ENCODE peak calls at places on chromosomes 3 and 15, in ten cellular contexts. T is breast epithelium, N is adrenal gland, W is uterus, V is GM12892, B is NB4, R is HepG2, J is vagina, G is H54, E is right lobe of liver. P is an unnamed sample.

GRCh38 chr3:63864008-63864871 is 573 bp downstream of the ATXN7 start:
- DNase-seq in T (no peak), N (peak; percentile 61), W (peak; percentile 19), V (peak; percentile 55), B (peak; percentile 66), R (no peak), J (no peak), G (peak; percentile 63), E (peak; percentile 64), P (no peak)

GRCh38 chr3:41102053-41102556 is 97.2 kb upstream of the CTNNB1 start:
- DNase-seq in T (no peak), N (no peak), W (no peak), V (no peak), B (no peak), R (peak; percentile 74), J (no peak), G (no peak), E (no peak), P (no peak)

GRCh38 chr15:58398053-58398452 is 33.7 kb upstream of the LIPC start:
- DNase-seq in T (no peak), N (no peak), W (no peak), V (no peak), B (no peak), R (no peak), J (no peak), G (no peak), E (no peak), P (no peak)

GRCh38 chr3:50674349-50675178 is at the start of gene DOCK3:
- DNase-seq in T (peak; percentile 23), N (peak; percentile 61), W (no peak), V (peak; percentile 63), B (peak; percentile 20), R (no peak), J (no peak), G (peak; percentile 72), E (peak; percentile 68), P (peak; percentile 36)

GRCh38 chr3:38588276-38588971 is 61.1 kb downstream of the SCN5A start:
- DNase-seq in T (no peak), N (peak; percentile 7), W (no peak), V (no peak), B (no peak), R (no peak), J (peak; percentile 95), G (no peak), E (no peak), P (no peak)

GRCh38 chr3:111694471-111694870 is 99.3 kb upstream of the ZBED2 start:
- DNase-seq in T (no peak), N (no peak), W (no peak), V (no peak), B (no peak), R (no peak), J (no peak), G (no peak), E (no peak), P (no peak)

GRCh38 chr3:69997486-69998307 is 1.8 kb upstream of the SAMMSON start:
- DNase-seq in T (no peak), N (no peak), W (no peak), V (no peak), B (no peak), R (no peak), J (no peak), G (no peak), E (no peak), P (no peak)

GRCh38 chr15:33152502-33153109 is 41.9 kb downstream of the FMN1 start:
- DNase-seq in T (no peak), N (no peak), W (no peak), V (no peak), B (peak; percentile 63), R (no peak), J (no peak), G (no peak), E (no peak), P (peak; percentile 11)

GRCh38 chr3:76021376-76021775 is 236.0 kb upstream of the ZNF717 start:
- DNase-seq in T (no peak), N (no peak), W (no peak), V (no peak), B (no peak), R (no peak), J (no peak), G (no peak), E (no peak), P (peak; percentile 23)

GRCh38 chr3:85821130-85821756 is 862.5 kb downstream of the CADM2 start:
- DNase-seq in T (no peak), N (no peak), W (no peak), V (no peak), B (peak; percentile 34), R (peak; percentile 23), J (no peak), G (peak; percentile 1), E (no peak), P (no peak)

GRCh38 chr3:57999423-58000115 is 8.7 kb upstream of the FLNB start:
- DNase-seq in T (no peak), N (no peak), W (no peak), V (no peak), B (no peak), R (peak; percentile 87), J (no peak), G (no peak), E (no peak), P (no peak)

DNA sequence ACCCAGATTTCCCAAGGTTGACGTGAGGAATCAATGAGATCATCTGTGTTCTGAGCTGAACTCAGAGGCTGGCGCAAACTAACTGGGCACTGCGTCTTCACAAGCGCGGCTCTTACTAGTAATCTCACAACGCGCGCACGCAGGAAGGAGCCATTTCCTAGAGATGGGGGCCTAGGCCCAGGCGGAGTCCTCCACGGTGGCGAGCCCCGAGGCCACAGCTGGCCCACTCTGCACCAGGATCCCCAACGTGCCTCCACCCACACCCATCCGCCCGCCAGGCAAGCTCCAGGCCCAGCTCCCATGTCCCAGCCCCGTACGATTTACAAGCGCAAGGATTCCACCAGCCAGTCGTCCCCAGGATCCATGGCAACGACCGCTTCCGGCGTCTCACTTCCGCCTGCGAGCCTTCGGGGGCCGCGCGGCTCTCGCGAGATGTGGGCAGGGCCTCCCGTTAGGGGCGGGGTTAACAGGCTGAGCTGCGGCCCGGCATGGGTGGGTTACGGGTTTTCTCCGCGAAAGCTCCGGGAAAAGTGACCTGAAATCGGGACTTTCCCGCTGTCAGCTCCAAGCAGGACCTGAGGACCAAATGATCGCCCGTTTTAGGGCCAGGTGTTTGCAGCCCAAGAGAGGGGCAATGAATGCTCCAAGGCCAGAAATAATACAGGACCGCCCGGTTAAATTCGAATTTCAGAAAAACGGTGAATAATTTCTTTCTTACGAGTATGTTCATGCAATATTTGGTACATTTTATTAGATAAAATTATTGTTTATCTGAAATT is at the start of gene WDR73:
- DNase-seq in T (peak; percentile 95), N (peak; percentile 98), W (peak; percentile 97), V (peak; percentile 86), B (peak; percentile 97), R (peak; percentile 89), J (no peak), G (peak; percentile 72), E (peak; percentile 98), P (peak; percentile 92)
- TF ChIP-seq POLR2A in T (peak; percentile 75), N (peak; percentile 81), W (peak; percentile 72), V (peak; percentile 64), B (peak; percentile 63), R (peak; percentile 68), J (peak; percentile 76), G (peak; percentile 62), E (peak; percentile 51), P (peak; percentile 45)

DNA sequence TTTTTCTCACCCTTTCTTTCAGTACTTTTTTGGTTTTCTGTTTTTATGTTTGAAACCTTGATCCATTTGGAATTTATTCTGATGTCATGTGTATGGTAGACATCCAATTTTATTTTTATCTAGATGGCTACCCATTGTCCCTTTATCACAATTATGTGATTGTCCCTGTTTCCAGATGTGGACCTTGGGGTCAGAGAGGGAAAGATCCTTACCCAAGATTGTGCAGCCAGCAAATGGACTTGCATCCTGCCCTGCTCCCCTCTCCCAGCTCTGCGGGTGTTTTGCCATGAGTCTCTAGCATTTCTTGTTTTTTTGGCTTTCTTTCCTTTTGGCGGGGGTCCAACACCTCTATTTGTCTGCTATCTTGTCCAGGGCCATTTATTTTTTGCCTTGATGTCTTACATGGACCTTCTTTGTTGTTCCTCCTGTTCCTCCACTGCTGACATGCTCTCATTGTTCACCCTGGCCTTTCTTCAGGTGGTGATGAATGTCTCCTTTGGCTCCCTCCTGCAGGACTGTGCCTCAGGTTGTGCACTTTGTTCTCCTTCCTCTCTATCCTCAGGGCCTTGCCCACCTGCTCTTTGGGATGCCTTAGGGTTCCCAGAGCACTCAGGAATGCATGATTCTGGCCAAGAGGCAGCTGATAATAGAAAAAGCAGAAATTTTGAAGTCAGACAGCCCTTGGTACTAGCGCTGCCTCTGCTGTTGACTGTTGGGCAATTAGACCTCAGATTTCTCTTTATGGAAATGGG is 84.2 kb downstream of the EEFSEC start:
- DNase-seq in T (no peak), N (no peak), W (no peak), V (no peak), B (no peak), R (no peak), J (no peak), G (no peak), E (no peak), P (no peak)
- TF ChIP-seq POLR2A in T (no peak), N (no peak), W (no peak), V (no peak), B (no peak), R (no peak), J (no peak), G (no peak), E (no peak), P (no peak)

GRCh38 chr3:175486255-175486654 is 627.1 kb downstream of the NAALADL2 start:
- DNase-seq in T (no peak), N (no peak), W (no peak), V (no peak), B (no peak), R (no peak), J (no peak), G (no peak), E (no peak), P (no peak)
- TF ChIP-seq POLR2A in T (no peak), N (no peak), W (no peak), V (no peak), B (no peak), R (no peak), J (no peak), G (no peak), E (no peak), P (no peak)

GRCh38 chr15:89686522-89686921 is 4.0 kb downstream of the PEX11A start:
- DNase-seq in T (no peak), N (no peak), W (no peak), V (no peak), B (no peak), R (no peak), J (no peak), G (no peak), E (no peak), P (no peak)

GRCh38 chr15:89693696-89694095 is 3.1 kb downstream of the WDR93 start:
- DNase-seq in T (no peak), N (no peak), W (no peak), V (no peak), B (no peak), R (no peak), J (no peak), G (no peak), E (no peak), P (no peak)

GRCh38 chr15:89695198-89695597 is 4.6 kb downstream of the WDR93 start:
- DNase-seq in T (no peak), N (no peak), W (no peak), V (no peak), B (no peak), R (no peak), J (no peak), G (no peak), E (no peak), P (no peak)

GRCh38 chr15:89685995-89686394 is 4.6 kb downstream of the PEX11A start:
- DNase-seq in T (no peak), N (no peak), W (no peak), V (no peak), B (no peak), R (no peak), J (no peak), G (no peak), E (no peak), P (no peak)

GRCh38 chr15:89690276-89691218 is at the start of the genes PEX11A and WDR93:
- DNase-seq in T (peak; percentile 81), N (peak; percentile 85), W (peak; percentile 72), V (peak; percentile 73), B (peak; percentile 34), R (peak; percentile 75), J (no peak), G (peak; percentile 65), E (peak; percentile 93), P (peak; percentile 51)
- TF ChIP-seq POLR2A in T (peak; percentile 50), N (peak; percentile 28), W (no peak), V (no peak), B (no peak), R (peak; percentile 92), J (peak; percentile 9), G (peak; percentile 31), E (peak; percentile 92), P (no peak)